ENCODE peak calls at places on chromosomes 12 and 14, in nine cellular contexts. A is stimulated activated CD4-positive, alpha-beta T cell treated with anti-CD3 and anti-CD28 coated beads, Interleukin-4, amount 100 ng/mL, for 48 hours; G is T-helper 17 cell; Y is AG10803; Q is NCI-H1092; N is right lobe of liver; U is NCI-H146; M is hypothalamus; K is NCI-H1105. F is an unnamed sample.

GRCh38 chr14:99348816-99349609 is 77.0 kb upstream of the BCL11B start:
- DNase-seq in G (no peak), Y (peak; percentile 18), A (no peak), Q (no peak), K (no peak), U (no peak), N (no peak), M (no peak), F (no peak)

GRCh38 chr12:20220339-20220738 is 148.0 kb upstream of the PDE3A start:
- DNase-seq in M (no peak), A (no peak), Q (peak; percentile 8), U (peak; percentile 15), K (no peak), G (no peak), Y (peak; percentile 27), N (no peak), F (no peak)

GRCh38 chr14:34350903-34351302 is 111.1 kb downstream of the SPTSSA start:
- DNase-seq in U (no peak), G (no peak), Y (no peak), M (no peak), N (no peak), A (no peak), Q (no peak), K (no peak), F (no peak)

GRCh38 chr14:47044841-47045240 is 393.3 kb upstream of the RPL10L start:
- DNase-seq in M (no peak), G (no peak), N (no peak), Q (no peak), A (no peak), Y (no peak), K (peak; percentile 29), U (no peak), F (no peak)

GRCh38 chr14:97299661-97300060 is 502.5 kb downstream of the VRK1 start:
- DNase-seq in N (no peak), Q (no peak), Y (no peak), G (no peak), U (no peak), A (no peak), K (no peak), M (no peak), F (no peak)

GRCh38 chr14:59481407-59482119 is 2.6 kb downstream of the L3HYPDH start:
- DNase-seq in M (no peak), G (no peak), Y (peak; percentile 96), K (no peak), Q (no peak), A (no peak), U (no peak), N (no peak), F (no peak)

GRCh38 chr14:101953151-101953550 is 11.2 kb upstream of the DYNC1H1 start:
- DNase-seq in Y (no peak), Q (no peak), A (no peak), K (no peak), U (no peak), N (no peak), G (no peak), M (no peak), F (no peak)

GRCh38 chr12:103392722-103393121 is 103.0 kb downstream of the C12orf42 start:
- DNase-seq in Y (no peak), K (no peak), U (peak; percentile 33), G (no peak), Q (no peak), N (no peak), A (no peak), M (no peak), F (no peak)

GRCh38 chr12:27462851-27463250 is 16.3 kb downstream of the SMCO2 start:
- DNase-seq in Y (no peak), G (no peak), M (no peak), N (no peak), U (no peak), Q (no peak), K (no peak), A (no peak), F (no peak)

GRCh38 chr12:66011731-66012130 is 118.8 kb downstream of the LLPH start:
- DNase-seq in M (no peak), G (no peak), U (no peak), A (no peak), K (no peak), Y (peak; percentile 57), N (no peak), Q (no peak), F (no peak)

GRCh38 chr14:21525571-21525970 is 575 bp downstream of the SALL2 start:
- DNase-seq in N (no peak), G (no peak), M (no peak), Y (no peak), A (no peak), Q (no peak), K (no peak), U (peak; percentile 61), F (no peak)

GRCh38 chr14:61551419-61551818 is 143.9 kb upstream of the HIF1A start:
- DNase-seq in N (no peak), Y (no peak), U (no peak), A (no peak), K (no peak), Q (no peak), G (no peak), M (no peak), F (no peak)

GRCh38 chr12:5432011-5432400 is at the start of gene NTF3:
- DNase-seq in N (no peak), G (no peak), K (peak; percentile 34), Y (peak; percentile 73), Q (peak; percentile 13), A (no peak), U (peak; percentile 72), M (no peak), F (no peak)

GRCh38 chr12:2084553-2085296 is 31.9 kb downstream of the CACNA1C start:
- DNase-seq in G (no peak), N (no peak), K (no peak), Q (no peak), A (no peak), M (no peak), U (no peak), Y (peak; percentile 77), F (no peak)

GRCh38 chr12:68477906-68478305 is 132.8 kb upstream of the RAP1B start:
- DNase-seq in Q (no peak), M (no peak), A (no peak), K (no peak), N (no peak), Y (no peak), U (no peak), G (no peak), F (no peak)

GRCh38 chr14:78933948-78934524 is 763.9 kb downstream of the NRXN3 start:
- DNase-seq in G (no peak), A (no peak), N (no peak), Q (peak; percentile 0), M (no peak), Y (peak; percentile 34), K (peak; percentile 28), U (peak; percentile 2), F (no peak)

GRCh38 chr12:66692986-66693385 is 14.1 kb upstream of the GRIP1 start:
- DNase-seq in Q (no peak), A (no peak), K (no peak), G (no peak), M (no peak), N (no peak), U (no peak), Y (no peak), F (no peak)

GRCh38 chr14:35046751-35047536 is 872 bp downstream of the FAM177A1 start:
- DNase-seq in K (peak; percentile 41), N (no peak), M (peak; percentile 53), A (no peak), U (peak; percentile 29), Y (no peak), Q (no peak), G (no peak), F (no peak)

GRCh38 chr12:131381716-131382430 is 329.0 kb upstream of the SFSWAP start:
- DNase-seq in M (no peak), K (no peak), U (no peak), N (no peak), Q (no peak), G (no peak), A (no peak), Y (no peak), F (no peak)

F was measured in substantia nigra.